ENCODE peak calls at places on chromosomes 7 and 10, in five cellular contexts. N is nephron progenitor cell, Z is K562, V is BJ, O is pancreas. K is an unnamed sample.

GRCh38 chr10:3548096-3548495 is 236.9 kb downstream of the KLF6 start:
- DNase-seq in N (no peak), Z (no peak), V (no peak), O (no peak), K (no peak)

GRCh38 chr10:42640610-42641229 is 2.4 kb upstream of the ZNF33B start:
- DNase-seq in N (no peak), Z (no peak), V (no peak), O (peak; percentile 67), K (no peak)

GRCh38 chr10:42755591-42756093 is 27.0 kb upstream of the BMS1 start:
- DNase-seq in N (no peak), Z (peak; percentile 39), V (no peak), O (no peak), K (no peak)

GRCh38 chr7:214410-215212 is 22.2 kb downstream of the FAM20C start:
- DNase-seq in N (no peak), Z (no peak), V (no peak), O (no peak), K (peak; percentile 58)

GRCh38 chr10:47033541-47034270 is 122.5 kb downstream of the PTPN20 start:
- DNase-seq in N (no peak), Z (no peak), V (no peak), O (no peak), K (no peak)

GRCh38 chr7:64890761-64891666 is 12.1 kb upstream of the ZNF273 start:
- DNase-seq in N (no peak), Z (peak; percentile 77), V (no peak), O (no peak), K (no peak)

GRCh38 chr10:3433988-3434387 is 261.4 kb upstream of the PITRM1 start:
- DNase-seq in N (no peak), Z (no peak), V (no peak), O (no peak), K (no peak)

GRCh38 chr7:33152087-33152486 is 22.7 kb downstream of the BBS9 start:
- DNase-seq in N (no peak), Z (no peak), V (no peak), O (no peak), K (no peak)

GRCh38 chr7:70432567-70433001 is 699.4 kb upstream of the GALNT17 start:
- DNase-seq in N (peak; percentile 59), Z (no peak), V (no peak), O (no peak), K (no peak)

GRCh38 chr7:22281481-22281880 is 75.5 kb downstream of the RAPGEF5 start:
- DNase-seq in N (no peak), Z (no peak), V (no peak), O (no peak), K (no peak)

GRCh38 chr10:124736491-124737136 is 7.6 kb downstream of the FAM53B start:
- DNase-seq in N (no peak), Z (no peak), V (no peak), O (peak; percentile 88), K (peak; percentile 88)
- TF ChIP-seq CTCF in N (no peak), Z (no peak), V (no peak), O (no peak), K (no peak)

DNA sequence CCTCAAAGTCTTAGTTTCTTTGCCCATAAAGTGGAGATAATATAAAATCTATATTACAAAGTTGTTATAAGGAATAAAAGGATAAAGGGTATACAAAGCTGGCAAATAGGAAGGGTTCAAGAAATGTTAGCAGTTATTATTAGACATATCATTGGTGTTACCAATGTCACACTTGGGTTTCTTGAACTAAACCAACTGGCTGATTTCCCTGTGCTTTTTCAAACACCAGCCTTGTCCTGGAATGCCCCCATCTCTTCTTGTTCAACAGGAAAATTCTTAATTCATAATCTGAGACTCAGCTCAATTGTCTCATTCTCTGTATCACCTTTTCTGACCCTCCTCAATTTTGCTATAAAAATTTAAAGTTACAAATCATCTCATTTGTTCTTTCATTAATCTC is 143.7 kb upstream of the LRRTM3 start:
- DNase-seq in N (no peak), Z (no peak), V (no peak), O (no peak), K (no peak)
- TF ChIP-seq CTCF in N (no peak), Z (no peak), V (no peak), O (no peak), K (no peak)

DNA sequence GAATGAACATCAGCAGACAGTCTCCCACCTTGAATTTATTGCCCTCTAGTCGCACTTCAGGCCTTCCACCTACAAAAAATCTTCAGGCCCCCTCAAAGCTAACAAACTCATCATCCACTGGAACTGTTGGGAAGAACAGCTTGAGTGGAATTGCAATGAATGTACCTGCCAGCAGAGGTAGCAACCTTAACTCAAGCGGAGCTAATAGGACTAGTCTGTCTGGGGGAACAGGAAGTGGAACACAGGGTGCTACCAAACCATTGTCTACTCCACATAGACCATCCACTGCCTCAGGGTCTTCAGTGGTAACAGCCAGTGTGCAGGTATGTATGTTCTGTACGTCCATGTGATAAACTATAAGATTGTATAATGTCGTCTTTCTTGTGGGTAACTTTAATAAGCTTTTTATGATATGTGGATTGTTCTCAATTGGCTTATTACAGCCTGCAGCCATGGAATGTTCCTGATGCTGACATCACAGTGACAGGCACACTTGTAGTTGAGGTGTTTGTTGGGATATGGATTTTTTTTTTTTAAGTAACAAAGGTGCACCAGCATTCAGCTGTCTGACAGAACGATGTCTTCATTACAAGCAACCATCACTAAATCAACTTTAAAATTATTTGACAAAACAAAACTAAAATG is 53.3 kb downstream of the UBN2 start:
- DNase-seq in N (no peak), Z (peak; percentile 20), V (no peak), O (no peak), K (no peak)
- TF ChIP-seq CTCF in N (no peak), Z (no peak), V (no peak), O (no peak), K (no peak)

GRCh38 chr7:155296788-155297516 is 726 bp upstream of the INSIG1 start:
- DNase-seq in N (peak; percentile 47), Z (peak; percentile 86), V (peak; percentile 27), O (peak; percentile 53), K (peak; percentile 91)
- TF ChIP-seq CTCF in N (no peak), Z (peak; percentile 33), V (no peak), O (no peak), K (no peak)

GRCh38 chr10:55203319-55203718 is 402.3 kb upstream of the PCDH15 start:
- DNase-seq in N (no peak), Z (no peak), V (no peak), O (no peak), K (no peak)
- TF ChIP-seq CTCF in N (no peak), Z (no peak), V (no peak), O (no peak), K (no peak)

DNA sequence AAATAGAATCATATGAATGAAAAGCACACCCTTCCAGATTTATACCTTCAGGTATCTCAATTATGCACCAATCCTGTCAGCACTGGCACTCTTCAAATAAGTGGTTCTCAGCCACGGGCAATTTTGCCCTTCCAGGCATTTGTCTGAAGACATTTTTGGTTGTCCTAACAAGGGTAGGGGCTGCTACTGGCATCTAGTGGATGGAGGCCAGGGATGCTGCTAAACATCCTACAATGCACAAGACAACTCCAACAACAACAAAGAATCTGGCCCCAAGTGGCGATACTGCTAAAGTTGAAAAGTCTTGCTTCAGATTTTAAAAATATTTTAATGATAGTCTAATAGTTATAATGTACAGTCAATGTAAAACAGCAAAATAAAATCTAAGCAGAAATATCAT is 16.1 kb downstream of the CCDC186 start:
- DNase-seq in N (no peak), Z (no peak), V (no peak), O (no peak), K (no peak)
- TF ChIP-seq CTCF in N (no peak), Z (no peak), V (no peak), O (no peak), K (no peak)

DNA sequence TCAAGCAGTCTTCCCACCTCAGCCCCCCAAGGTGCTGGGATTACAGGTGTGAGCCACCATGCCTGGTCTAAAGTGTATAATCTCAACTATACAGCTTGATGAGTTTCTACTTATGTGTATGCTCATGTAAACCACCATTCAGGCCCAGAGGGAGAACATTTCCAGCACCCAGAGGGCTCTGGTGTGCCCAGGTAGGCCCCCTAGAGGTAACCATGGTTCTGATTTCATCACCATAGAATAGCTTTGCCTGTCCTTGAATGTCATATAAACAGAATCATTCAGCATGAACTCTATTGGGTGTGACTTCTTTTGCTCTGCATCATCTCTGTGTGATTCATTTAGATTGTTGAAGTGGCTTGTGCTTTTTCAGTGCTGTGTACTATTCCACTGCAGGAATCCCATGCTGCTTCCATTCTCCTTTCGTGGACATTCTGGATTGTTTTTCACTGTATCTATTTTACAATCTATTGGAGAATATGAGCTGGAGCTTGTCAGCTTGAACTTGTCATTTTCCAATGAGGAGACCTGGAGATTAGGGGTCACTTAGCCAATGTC is 35.2 kb downstream of the COL26A1 start:
- DNase-seq in N (no peak), Z (no peak), V (no peak), O (no peak), K (no peak)
- TF ChIP-seq CTCF in N (no peak), Z (no peak), V (no peak), O (no peak), K (no peak)

GRCh38 chr7:122018032-122018431 is 126.0 kb downstream of the AASS start:
- DNase-seq in N (no peak), Z (no peak), V (no peak), O (no peak), K (no peak)

GRCh38 chr7:122013070-122013469 is 131.0 kb downstream of the AASS start:
- DNase-seq in N (no peak), Z (no peak), V (no peak), O (no peak), K (no peak)

GRCh38 chr7:122010116-122010515 is 133.9 kb downstream of the AASS start:
- DNase-seq in N (no peak), Z (no peak), V (no peak), O (no peak), K (no peak)

GRCh38 chr7:122014697-122015096 is 129.4 kb downstream of the AASS start:
- DNase-seq in N (no peak), Z (no peak), V (no peak), O (no peak), K (peak; percentile 9)
- TF ChIP-seq CTCF in N (peak; percentile 11), Z (peak; percentile 4), V (no peak), O (no peak), K (no peak)

GRCh38 chr7:151028131-151028947 is at the start of gene ABCB8:
- DNase-seq in N (peak; percentile 97), Z (peak; percentile 100), V (peak; percentile 99), O (peak; percentile 99), K (peak; percentile 100)
- TF ChIP-seq CTCF in N (peak; percentile 30), Z (peak; percentile 96), V (peak; percentile 50), O (peak; percentile 41), K (peak; percentile 40)